ENCODE peak calls at places on chromosomes 2 and 18, in four cellular contexts. I is SK-MEL-5, D is NAMALWA, A is mesenchymal stem cell. Q is an unnamed sample.
A peak's percentile ranks its signal among the peaks of the same experiment; 100 is the strongest.

GRCh38 chr2:240928476-240929363 is 22.6 kb downstream of the CROCC2 start:
- DNase-seq in I (no peak), D (no peak), A (no peak), Q (no peak)

GRCh38 chr18:41745166-41746049 is 209.6 kb upstream of the PIK3C3 start:
- DNase-seq in D (peak; percentile 46), A (peak; percentile 51), I (peak; percentile 63), Q (no peak)

GRCh38 chr2:96734899-96735585 is 4.8 kb downstream of the LMAN2L start:
- DNase-seq in A (no peak), I (no peak), D (no peak), Q (no peak)

GRCh38 chr2:241926541-241927311 is 57.2 kb downstream of the RTP5 start:
- DNase-seq in I (no peak), D (no peak), A (no peak), Q (no peak)

GRCh38 chr2:178315488-178315948 is 121.2 kb downstream of the OSBPL6 start:
- DNase-seq in D (no peak), A (no peak), I (no peak), Q (no peak)

GRCh38 chr2:20675701-20676352 is 8.9 kb downstream of the GDF7 start:
- DNase-seq in D (peak; percentile 50), I (peak; percentile 36), A (no peak), Q (no peak)

GRCh38 chr2:1205853-1206252 is 207.4 kb upstream of the TPO start:
- DNase-seq in I (no peak), D (no peak), A (no peak), Q (no peak)

GRCh38 chr2:104844813-104845551 is 8.9 kb upstream of the POU3F3 start:
- DNase-seq in D (no peak), A (no peak), I (no peak), Q (no peak)

GRCh38 chr2:164430166-164430783 is 191.0 kb downstream of the GRB14 start:
- DNase-seq in I (peak; percentile 61), A (peak; percentile 48), D (peak; percentile 46), Q (peak; percentile 36)

GRCh38 chr18:74221081-74221480 is 70.7 kb downstream of the CYB5A start:
- DNase-seq in A (no peak), D (no peak), I (no peak), Q (no peak)

GRCh38 chr18:46290440-46291020 is 186.3 kb downstream of the HAUS1 start:
- DNase-seq in A (no peak), D (no peak), I (no peak), Q (no peak)

GRCh38 chr2:98470851-98471255 is 26.2 kb downstream of the INPP4A start:
- DNase-seq in A (no peak), D (no peak), I (no peak), Q (no peak)

GRCh38 chr2:40606862-40607261 is 155.0 kb upstream of the SLC8A1 start:
- DNase-seq in A (no peak), I (no peak), D (no peak), Q (no peak)

GRCh38 chr2:209579236-209579749 is 155.4 kb downstream of the MAP2 start:
- DNase-seq in D (no peak), I (no peak), A (no peak), Q (no peak)

GRCh38 chr2:46200100-46200690 is 97.0 kb upstream of the EPAS1 start:
- DNase-seq in I (no peak), D (peak; percentile 6), A (no peak), Q (no peak)

GRCh38 chr2:39304200-39304599 is 60.4 kb upstream of the CDKL4 start:
- DNase-seq in D (no peak), A (no peak), I (no peak), Q (no peak)

GRCh38 chr2:240619506-240620148 is 5.7 kb upstream of the GPR35 start:
- DNase-seq in D (no peak), A (no peak), I (no peak), Q (no peak)

GRCh38 chr2:55239656-55240222 is 7.3 kb downstream of the RPS27A start:
- DNase-seq in I (no peak), D (no peak), A (no peak), Q (no peak)

GRCh38 chr18:3525870-3526420 is 76.0 kb downstream of the TGIF1 start:
- DNase-seq in I (peak; percentile 56), D (no peak), A (no peak), Q (no peak)